ENCODE peak calls at places on chromosome 4, in six cellular contexts. H, X, L, P, Y and J are unnamed samples.

GRCh38 chr4:174218127-174218790 is 65.2 kb downstream of the FBXO8 start:
- DNase-seq in L (no peak), Y (no peak), X (no peak), H (no peak), P (no peak), J (peak)

GRCh38 chr4:41288254-41288653 is 31.5 kb downstream of the UCHL1 start:
- DNase-seq in X (no peak), P (no peak), Y (no peak), L (no peak), H (no peak), J (no peak)

GRCh38 chr4:7244343-7244680 is 52.0 kb downstream of the SORCS2 start:
- DNase-seq in P (no peak), H (no peak), Y (no peak), X (no peak), L (no peak), J (no peak)

GRCh38 chr4:9921326-9921725 is 100.0 kb downstream of the SLC2A9 start:
- DNase-seq in X (no peak), Y (no peak), P (no peak), L (no peak), H (no peak), J (no peak)

GRCh38 chr4:26127001-26127400 is 193.8 kb upstream of the RBPJ start:
- DNase-seq in Y (no peak), X (no peak), L (no peak), P (no peak), H (no peak), J (no peak)

GRCh38 chr4:33316033-33316432 is 2595.9 kb downstream of the PCDH7 start:
- DNase-seq in P (peak), Y (peak), H (no peak), L (no peak), X (no peak), J (no peak)

GRCh38 chr4:187070740-187071139 is 347.1 kb upstream of the FAT1 start:
- DNase-seq in X (no peak), Y (no peak), P (no peak), L (no peak), H (no peak), J (no peak)

GRCh38 chr4:149296503-149296902 is 519.1 kb downstream of the IQCM start:
- DNase-seq in P (no peak), Y (no peak), L (no peak), X (peak), H (no peak), J (no peak)

GRCh38 chr4:78482281-78482680 is 69.3 kb upstream of the ANXA3 start:
- DNase-seq in P (no peak), H (no peak), X (no peak), L (no peak), Y (no peak), J (peak)

GRCh38 chr4:187321741-187322140 is 598.1 kb upstream of the FAT1 start:
- DNase-seq in Y (no peak), X (no peak), P (peak), H (no peak), L (no peak), J (no peak)

GRCh38 chr4:136369073-136369472 is 1163.2 kb downstream of the PCDH18 start:
- DNase-seq in Y (no peak), P (peak), L (no peak), H (no peak), X (no peak), J (no peak)

GRCh38 chr4:173243321-173243720 is 74.7 kb downstream of the GALNT7 start:
- DNase-seq in L (no peak), Y (peak), X (no peak), H (no peak), P (peak), J (peak)

GRCh38 chr4:7466215-7466614 is 31.5 kb upstream of the PSAPL1 start:
- DNase-seq in H (no peak), P (no peak), L (no peak), Y (no peak), X (no peak), J (no peak)

GRCh38 chr4:20992002-20992401 is 291.7 kb downstream of the PACRGL start:
- DNase-seq in Y (no peak), X (no peak), P (no peak), L (no peak), H (no peak), J (no peak)

GRCh38 chr4:55866973-55867574 is 13.6 kb downstream of the EXOC1 start:
- DNase-seq in L (no peak), X (peak), Y (peak), H (no peak), P (peak), J (peak)

GRCh38 chr4:182928061-182928460 is 10.9 kb upstream of the DCTD start:
- DNase-seq in H (no peak), P (no peak), X (no peak), L (no peak), Y (no peak), J (no peak)

GRCh38 chr4:118849867-118850812 is 14.2 kb upstream of the SEC24D start:
- DNase-seq in P (peak), L (no peak), H (no peak), X (no peak), Y (no peak), J (peak)

GRCh38 chr4:94689155-94689554 is 68.6 kb upstream of the BMPR1B start:
- DNase-seq in P (no peak), L (no peak), H (no peak), X (no peak), Y (no peak), J (no peak)

GRCh38 chr4:21768349-21769310 is 179.9 kb downstream of the KCNIP4 start:
- DNase-seq in H (no peak), X (peak), P (peak), L (no peak), Y (peak), J (peak)

GRCh38 chr4:125316391-125316780 is 1.6 kb downstream of the FAT4 start:
- DNase-seq in P (no peak), H (no peak), Y (no peak), X (no peak), L (no peak), J (peak)

GRCh38 chr4:186201535-186202230 is 10.3 kb downstream of the CYP4V2 start:
- DNase-seq in X (peak), H (peak), L (no peak), P (peak), Y (peak), J (peak)

GRCh38 chr4:16269742-16270522 is 43.7 kb upstream of the TAPT1 start:
- DNase-seq in L (no peak), H (no peak), X (no peak), P (peak), Y (peak), J (peak)

GRCh38 chr4:32140636-32141035 is 1420.5 kb downstream of the PCDH7 start:
- DNase-seq in P (peak), Y (peak), X (no peak), L (no peak), H (no peak), J (no peak)

GRCh38 chr4:41715155-41715554 is 33.4 kb downstream of the PHOX2B start:
- DNase-seq in Y (no peak), L (no peak), X (no peak), H (no peak), P (no peak), J (no peak)

GRCh38 chr4:99159699-99160098 is 15.6 kb upstream of the ADH4 start:
- DNase-seq in H (no peak), X (no peak), L (no peak), Y (peak), P (peak), J (peak)

GRCh38 chr4:153518637-153519384 is 52.7 kb downstream of the TMEM131L start:
- DNase-seq in L (no peak), P (no peak), X (no peak), Y (no peak), H (no peak), J (no peak)